ENCODE peak calls at places on chromosomes 12 and 14, in five cellular contexts. One of them, this sample, is unnamed.

GRCh38 chr12:124109760-124110159 is 136.7 kb downstream of the ZNF664 start:
- DNase-seq in PC-9: peak
- DNase-seq in AG10803: peak
- DNase-seq in thoracic aorta: no peak
- DNase-seq in RWPE2: no peak
- DNase-seq in this sample: no peak

GRCh38 chr14:64811676-64812075 is 68.0 kb downstream of the SPTB start:
- DNase-seq in PC-9: no peak
- DNase-seq in AG10803: no peak
- DNase-seq in thoracic aorta: no peak
- DNase-seq in RWPE2: no peak
- DNase-seq in this sample: no peak

GRCh38 chr12:109562871-109563270 is 10.4 kb downstream of the MMAB start:
- DNase-seq in PC-9: no peak
- DNase-seq in AG10803: no peak
- DNase-seq in thoracic aorta: no peak
- DNase-seq in RWPE2: no peak
- DNase-seq in this sample: no peak

GRCh38 chr14:99380402-99380801 is 100.3 kb downstream of the SETD3 start:
- DNase-seq in PC-9: no peak
- DNase-seq in AG10803: no peak
- DNase-seq in thoracic aorta: no peak
- DNase-seq in RWPE2: no peak
- DNase-seq in this sample: no peak

GRCh38 chr12:62684586-62685295 is 218.1 kb downstream of the MON2 start:
- DNase-seq in PC-9: no peak
- DNase-seq in AG10803: peak
- DNase-seq in thoracic aorta: no peak
- DNase-seq in RWPE2: no peak
- DNase-seq in this sample: peak

GRCh38 chr12:45303955-45304354 is 88.1 kb downstream of the ANO6 start:
- DNase-seq in PC-9: no peak
- DNase-seq in AG10803: peak
- DNase-seq in thoracic aorta: no peak
- DNase-seq in RWPE2: no peak
- DNase-seq in this sample: no peak

GRCh38 chr12:13940466-13940865 is 40.9 kb downstream of the GRIN2B start:
- DNase-seq in PC-9: no peak
- DNase-seq in AG10803: no peak
- DNase-seq in thoracic aorta: no peak
- DNase-seq in RWPE2: no peak
- DNase-seq in this sample: no peak

GRCh38 chr12:26319511-26319910 is 124.1 kb downstream of the SSPN start:
- DNase-seq in PC-9: peak
- DNase-seq in AG10803: peak
- DNase-seq in thoracic aorta: no peak
- DNase-seq in RWPE2: peak
- DNase-seq in this sample: no peak

GRCh38 chr12:16586350-16587109 is 19.4 kb downstream of the LMO3 start:
- DNase-seq in PC-9: no peak
- DNase-seq in AG10803: peak
- DNase-seq in thoracic aorta: no peak
- DNase-seq in RWPE2: no peak
- DNase-seq in this sample: no peak

GRCh38 chr14:40386433-40386832 is 954.2 kb upstream of the FBXO33 start:
- DNase-seq in PC-9: no peak
- DNase-seq in AG10803: no peak
- DNase-seq in thoracic aorta: no peak
- DNase-seq in RWPE2: no peak
- DNase-seq in this sample: no peak

GRCh38 chr12:24381790-24382189 is 432.3 kb upstream of the SOX5 start:
- DNase-seq in PC-9: no peak
- DNase-seq in AG10803: no peak
- DNase-seq in thoracic aorta: no peak
- DNase-seq in RWPE2: no peak
- DNase-seq in this sample: no peak

GRCh38 chr14:90733139-90733808 is 83.0 kb downstream of the TTC7B start:
- DNase-seq in PC-9: no peak
- DNase-seq in AG10803: no peak
- DNase-seq in thoracic aorta: no peak
- DNase-seq in RWPE2: no peak
- DNase-seq in this sample: no peak

GRCh38 chr12:98373019-98373554 is 142.3 kb upstream of the TMPO start:
- DNase-seq in PC-9: no peak
- DNase-seq in AG10803: peak
- DNase-seq in thoracic aorta: no peak
- DNase-seq in RWPE2: no peak
- DNase-seq in this sample: peak

GRCh38 chr12:94795053-94795452 is 144.7 kb upstream of the TMCC3 start:
- DNase-seq in PC-9: no peak
- DNase-seq in AG10803: no peak
- DNase-seq in thoracic aorta: no peak
- DNase-seq in RWPE2: no peak
- DNase-seq in this sample: no peak

GRCh38 chr12:76266797-76267196 is 81.4 kb downstream of the BBS10 start:
- DNase-seq in PC-9: no peak
- DNase-seq in AG10803: peak
- DNase-seq in thoracic aorta: no peak
- DNase-seq in RWPE2: no peak
- DNase-seq in this sample: peak

GRCh38 chr12:69291278-69291593 is 51.9 kb downstream of the CPSF6 start:
- DNase-seq in PC-9: no peak
- DNase-seq in AG10803: no peak
- DNase-seq in thoracic aorta: no peak
- DNase-seq in RWPE2: no peak
- DNase-seq in this sample: no peak
- TF ChIP-seq CTCF in PC-9: peak
- TF ChIP-seq CTCF in AG10803: no peak
- TF ChIP-seq CTCF in thoracic aorta: no peak
- TF ChIP-seq CTCF in RWPE2: peak
- TF ChIP-seq CTCF in this sample: no peak

GRCh38 chr12:51953925-51954324 is 2.4 kb downstream of the ACVR1B start:
- DNase-seq in PC-9: no peak
- DNase-seq in AG10803: no peak
- DNase-seq in thoracic aorta: no peak
- DNase-seq in RWPE2: no peak
- DNase-seq in this sample: no peak
- H3K4me3 ChIP-seq in PC-9: no peak
- H3K4me3 ChIP-seq in AG10803: no peak
- H3K4me3 ChIP-seq in thoracic aorta: peak
- H3K4me3 ChIP-seq in RWPE2: no peak
- H3K4me3 ChIP-seq in this sample: no peak

DNA sequence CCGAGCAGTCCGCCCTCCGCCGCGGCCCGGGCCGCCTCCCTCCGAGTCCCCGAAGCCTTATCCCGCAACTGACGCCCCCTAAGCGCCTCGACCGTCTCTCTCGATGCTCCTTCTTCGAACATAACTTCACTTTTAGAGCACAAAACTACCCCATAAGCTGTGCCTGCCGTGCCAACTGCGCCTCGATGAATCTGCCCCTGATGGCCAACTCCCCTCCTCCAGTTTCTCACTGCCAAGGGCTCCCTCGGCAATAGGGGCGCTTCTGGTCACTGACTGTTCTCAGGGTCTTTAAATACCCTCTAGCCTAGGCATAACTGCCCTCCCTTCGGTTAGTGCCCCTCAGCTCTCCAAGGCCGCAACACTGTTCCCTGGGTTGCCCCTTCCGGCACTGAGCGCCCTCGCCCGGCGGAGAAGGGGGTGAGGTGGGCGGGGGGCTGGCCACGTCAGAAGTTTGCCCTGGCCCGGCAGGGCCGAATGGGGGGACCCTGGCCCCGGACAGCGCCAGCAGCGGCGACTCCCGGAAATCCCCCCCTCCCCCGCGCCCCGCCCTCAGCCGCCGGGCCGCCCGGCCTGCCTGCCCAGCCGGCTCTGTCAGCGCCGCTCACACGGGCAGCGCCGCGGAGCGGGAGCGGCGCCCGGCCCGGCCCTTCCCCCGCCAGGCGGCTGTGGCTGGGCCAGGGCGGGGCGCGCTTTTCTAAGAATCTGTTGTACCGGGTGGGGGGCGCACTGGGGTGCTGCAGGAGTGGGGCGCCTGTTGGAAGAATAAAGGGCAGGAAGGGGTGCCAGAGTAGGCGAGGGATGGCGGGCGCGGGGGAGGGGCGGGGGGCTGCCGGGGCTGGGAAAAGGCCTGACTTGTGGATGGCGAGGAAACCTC is 10.6 kb downstream of the RARG start:
- DNase-seq in PC-9: peak
- DNase-seq in AG10803: peak
- DNase-seq in thoracic aorta: no peak
- DNase-seq in RWPE2: peak
- DNase-seq in this sample: no peak
- TF ChIP-seq CTCF in PC-9: no peak
- TF ChIP-seq CTCF in AG10803: peak
- TF ChIP-seq CTCF in thoracic aorta: no peak
- TF ChIP-seq CTCF in RWPE2: peak
- TF ChIP-seq CTCF in this sample: peak

DNA sequence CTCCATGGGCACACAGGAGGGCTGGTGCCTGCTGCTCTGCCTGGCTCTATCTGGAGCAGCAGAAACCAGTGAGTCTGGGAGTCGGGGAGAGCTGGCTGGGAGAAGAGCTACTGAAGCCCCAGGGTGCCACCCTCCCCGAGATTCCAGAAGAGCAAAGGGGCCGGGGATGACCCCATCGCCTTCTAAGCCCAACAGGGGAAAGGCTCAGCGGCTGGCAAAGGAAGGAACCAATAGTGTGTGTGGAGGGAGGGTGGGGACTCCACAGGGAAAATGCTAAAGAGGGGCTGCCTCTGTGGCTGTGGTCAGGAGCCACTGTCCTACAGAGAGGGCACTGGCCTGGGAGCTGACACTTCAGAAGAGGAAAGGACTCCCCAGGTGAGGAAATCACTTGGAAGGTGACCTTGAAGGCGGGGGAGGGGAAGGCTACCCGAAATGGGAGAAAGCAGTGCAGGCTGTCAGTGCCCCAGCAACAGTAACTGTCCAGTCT is 446 bp downstream of the TAPBPL start:
- DNase-seq in PC-9: no peak
- DNase-seq in AG10803: no peak
- DNase-seq in thoracic aorta: no peak
- DNase-seq in RWPE2: peak
- DNase-seq in this sample: no peak
- H3K4me3 ChIP-seq in PC-9: peak
- H3K4me3 ChIP-seq in AG10803: peak
- H3K4me3 ChIP-seq in thoracic aorta: peak
- H3K4me3 ChIP-seq in RWPE2: peak
- H3K4me3 ChIP-seq in this sample: peak